ENCODE peak calls at places on chromosome 3, in nine cellular contexts. A, Q, B, K, U, Y, M, D and F are unnamed samples.

GRCh38 chr3:45981321-45982038 is 14.1 kb downstream of the FYCO1 start:
- DNase-seq in D (no peak), K (no peak), M (no peak), Y (no peak), U (no peak), Q (no peak), A (peak; percentile 31), B (peak; percentile 22), F (no peak)

GRCh38 chr3:28386049-28386448 is 37.4 kb upstream of the AZI2 start:
- DNase-seq in Q (no peak), D (no peak), B (no peak), U (no peak), A (no peak), M (no peak), K (no peak), Y (no peak), F (no peak)

GRCh38 chr3:17820275-17820674 is 77.8 kb upstream of the TBC1D5 start:
- DNase-seq in Y (no peak), M (no peak), Q (no peak), U (no peak), D (no peak), K (no peak), A (no peak), B (no peak), F (no peak)

GRCh38 chr3:53045784-53046170 is at the start of gene SFMBT1:
- DNase-seq in Y (peak; percentile 63), A (peak; percentile 52), M (peak; percentile 87), B (no peak), U (peak; percentile 67), D (peak; percentile 82), K (no peak), Q (peak; percentile 47), F (no peak)

GRCh38 chr3:139935866-139936817 is 1.2 kb downstream of the CLSTN2 start:
- DNase-seq in U (peak; percentile 36), Y (peak; percentile 22), K (peak; percentile 88), Q (no peak), D (no peak), A (no peak), M (peak; percentile 66), B (no peak), F (no peak)

GRCh38 chr3:169432692-169433432 is 230.7 kb downstream of the MECOM start:
- DNase-seq in Q (no peak), D (no peak), K (no peak), Y (no peak), U (peak; percentile 39), M (no peak), B (no peak), A (no peak), F (no peak)

GRCh38 chr3:125628212-125628611 is 32.9 kb upstream of the OSBPL11 start:
- DNase-seq in Q (no peak), D (no peak), B (no peak), Y (no peak), A (no peak), U (no peak), M (no peak), K (no peak), F (no peak)

GRCh38 chr3:98730338-98730737 is 32.8 kb upstream of the ST3GAL6 start:
- DNase-seq in Q (no peak), Y (no peak), U (peak; percentile 43), M (no peak), K (no peak), B (no peak), D (no peak), A (peak; percentile 33), F (no peak)

GRCh38 chr3:107412376-107412775 is 35.1 kb downstream of the CCDC54 start:
- DNase-seq in U (no peak), M (no peak), K (no peak), A (peak; percentile 10), Q (no peak), D (no peak), B (no peak), Y (no peak), F (no peak)

GRCh38 chr3:27521179-27521871 is 37.1 kb upstream of the SLC4A7 start:
- DNase-seq in M (no peak), B (no peak), D (no peak), K (no peak), U (peak; percentile 25), Q (no peak), A (peak; percentile 93), Y (peak; percentile 21), F (peak; percentile 75)

GRCh38 chr3:185175370-185175987 is 22.6 kb upstream of the C3orf70 start:
- DNase-seq in D (no peak), U (peak; percentile 71), M (peak; percentile 79), K (no peak), Q (no peak), Y (peak; percentile 42), A (peak; percentile 61), B (no peak), F (no peak)

GRCh38 chr3:299590-300301 is 103.2 kb downstream of the CHL1 start:
- DNase-seq in U (peak; percentile 41), Q (no peak), K (no peak), D (no peak), A (no peak), M (no peak), Y (no peak), B (no peak), F (no peak)